ENCODE peak calls at places on chromosomes 6 and 20, in nine cellular contexts. S is astrocyte of the spinal cord; V is CD4-positive, CD25-positive, alpha-beta regulatory T cell; U is transverse colon; L is left lung; X is pancreas; G is fibroblast of mammary gland; N is tibial artery; C is IMR-90. W is an unnamed sample.

GRCh38 chr20:37941992-37942391 is 39.1 kb downstream of the VSTM2L start:
- DNase-seq in U (no peak), L (no peak), X (no peak), S (no peak), V (no peak), G (no peak), C (no peak), N (peak), W (no peak)

GRCh38 chr20:50804453-50805348 is 9.8 kb downstream of the BCAS4 start:
- DNase-seq in X (no peak), G (no peak), C (no peak), U (no peak), L (no peak), S (no peak), N (no peak), V (peak), W (no peak)

GRCh38 chr6:57313711-57314471 is 3.5 kb upstream of the PRIM2 start:
- DNase-seq in N (no peak), S (peak), U (peak), V (no peak), C (peak), L (no peak), G (peak), X (no peak), W (peak)

GRCh38 chr6:35047265-35048011 is 93.7 kb downstream of the TCP11 start:
- DNase-seq in C (peak), L (no peak), S (peak), X (no peak), U (peak), N (peak), V (no peak), G (peak), W (peak)

GRCh38 chr6:146286976-146287375 is 256.7 kb upstream of the RAB32 start:
- DNase-seq in G (peak), C (no peak), U (no peak), S (no peak), V (no peak), X (no peak), L (no peak), N (no peak), W (peak)

GRCh38 chr6:137910424-137910834 is 43.4 kb downstream of the TNFAIP3 start:
- DNase-seq in L (peak), V (no peak), U (no peak), S (peak), N (no peak), X (no peak), G (peak), C (no peak), W (no peak)

GRCh38 chr6:15501806-15502450 is 160.9 kb downstream of the DTNBP1 start:
- DNase-seq in L (peak), U (peak), C (peak), X (no peak), G (peak), N (peak), V (no peak), S (peak), W (peak)

GRCh38 chr6:32216292-32216691 is 7.6 kb downstream of the NOTCH4 start:
- DNase-seq in X (no peak), C (no peak), L (no peak), N (no peak), G (no peak), U (no peak), V (no peak), S (no peak), W (no peak)

GRCh38 chr6:84681693-84682326 is 82.6 kb downstream of the TBX18 start:
- DNase-seq in X (no peak), G (no peak), S (no peak), N (no peak), C (no peak), V (no peak), U (no peak), L (no peak), W (no peak)

GRCh38 chr20:33431797-33432381 is 11.7 kb downstream of the SNTA1 start:
- DNase-seq in S (no peak), C (no peak), G (no peak), U (no peak), N (no peak), V (no peak), L (no peak), X (no peak), W (peak)

GRCh38 chr6:13407709-13408695 is 79.4 kb downstream of the GFOD1 start:
- DNase-seq in S (peak), N (no peak), C (peak), U (no peak), L (peak), G (peak), V (no peak), X (no peak), W (peak)

GRCh38 chr6:37569999-37570776 is 70.5 kb upstream of the CCDC167 start:
- DNase-seq in L (no peak), V (no peak), X (no peak), C (no peak), S (no peak), G (no peak), N (no peak), U (no peak), W (no peak)

GRCh38 chr6:56401477-56402070 is 154.2 kb upstream of the COL21A1 start:
- DNase-seq in N (no peak), G (no peak), X (no peak), S (no peak), V (no peak), U (no peak), L (no peak), C (no peak), W (no peak)

GRCh38 chr6:17343215-17343614 is 50.2 kb upstream of the CAP2 start:
- DNase-seq in U (no peak), V (no peak), S (no peak), C (no peak), L (no peak), G (no peak), X (no peak), N (no peak), W (no peak)

GRCh38 chr6:25411316-25411961 is 132.3 kb downstream of the CARMIL1 start:
- DNase-seq in L (no peak), N (no peak), V (no peak), U (no peak), S (no peak), X (no peak), C (no peak), G (no peak), W (no peak)

GRCh38 chr6:80674669-80675068 is 568.2 kb downstream of the BCKDHB start:
- DNase-seq in X (no peak), G (no peak), N (no peak), U (no peak), S (no peak), L (no peak), C (no peak), V (no peak), W (no peak)

GRCh38 chr6:121437861-121438651 is 2.6 kb downstream of the GJA1 start:
- DNase-seq in L (no peak), S (peak), X (no peak), V (no peak), C (peak), U (no peak), G (peak), N (peak), W (peak)

GRCh38 chr6:11111769-11112437 is 378 bp upstream of the ERVFRD-1 start:
- DNase-seq in L (no peak), C (no peak), X (no peak), V (no peak), G (no peak), U (no peak), S (no peak), N (no peak), W (peak)

GRCh38 chr20:25686081-25687077 is 10.3 kb downstream of the ZNF337 start:
- DNase-seq in L (no peak), X (no peak), G (no peak), U (no peak), V (no peak), S (no peak), N (no peak), C (no peak), W (no peak)

GRCh38 chr6:166168616-166169548 is 1.2 kb upstream of the TBXT start:
- DNase-seq in U (no peak), X (no peak), S (no peak), N (no peak), V (no peak), G (peak), C (no peak), L (no peak), W (no peak)

GRCh38 chr20:31630187-31630790 is 7.4 kb upstream of the COX4I2 start:
- DNase-seq in U (no peak), N (no peak), L (no peak), C (no peak), G (peak), S (no peak), X (no peak), V (no peak), W (peak)

GRCh38 chr20:44104807-44105517 is 82.0 kb downstream of the JPH2 start:
- DNase-seq in U (no peak), S (peak), L (no peak), X (no peak), N (no peak), C (peak), V (no peak), G (peak), W (peak)

DNA sequence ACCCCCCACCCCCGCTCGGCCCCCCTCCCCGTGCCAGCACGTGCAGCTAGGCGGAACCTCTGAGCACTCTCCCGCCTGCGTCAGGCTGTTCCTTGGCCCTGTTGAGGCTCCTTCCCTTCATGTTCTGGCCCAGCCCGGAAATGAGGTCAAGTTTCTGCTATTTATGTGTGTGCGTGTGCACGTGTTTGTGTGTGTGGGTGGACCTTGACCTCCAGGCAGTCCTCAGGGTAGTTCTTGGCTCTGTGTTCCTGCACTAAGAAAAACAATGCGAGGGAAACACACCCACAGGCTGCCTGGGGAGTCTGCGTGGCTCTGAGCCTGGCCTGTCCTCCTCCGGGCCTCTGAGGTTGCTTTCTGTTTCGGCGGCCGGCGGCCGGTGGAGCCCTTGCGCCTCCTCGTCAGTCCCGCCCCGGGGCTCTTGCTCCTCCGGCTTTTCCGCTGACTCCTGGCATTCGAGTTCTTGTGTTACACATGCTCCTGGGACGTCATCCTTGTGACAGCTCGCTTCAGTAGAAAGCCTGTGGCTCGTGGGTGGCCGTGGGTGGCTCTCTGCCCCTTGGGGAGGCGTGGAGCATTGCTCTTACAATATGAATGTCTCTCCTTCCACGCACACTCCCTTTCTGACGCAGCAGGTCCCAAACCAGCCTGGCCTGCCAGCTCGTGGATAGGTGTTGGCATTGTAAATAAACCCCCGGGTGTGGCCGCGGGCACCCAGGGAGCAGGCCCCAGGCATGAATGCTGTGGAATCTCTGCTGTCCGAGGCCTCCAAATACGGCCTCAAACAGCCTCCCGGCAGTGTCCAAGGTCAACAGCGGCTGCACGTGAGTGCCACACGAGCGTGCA is 10.0 kb downstream of the SLCO4A1 start:
- DNase-seq in L (peak), S (peak), N (peak), X (peak), C (peak), G (peak), U (peak), V (peak), W (peak)
- H3K4me3 ChIP-seq in L (no peak), S (no peak), N (peak), X (no peak), C (peak), G (no peak), U (peak), V (peak), W (peak)

DNA sequence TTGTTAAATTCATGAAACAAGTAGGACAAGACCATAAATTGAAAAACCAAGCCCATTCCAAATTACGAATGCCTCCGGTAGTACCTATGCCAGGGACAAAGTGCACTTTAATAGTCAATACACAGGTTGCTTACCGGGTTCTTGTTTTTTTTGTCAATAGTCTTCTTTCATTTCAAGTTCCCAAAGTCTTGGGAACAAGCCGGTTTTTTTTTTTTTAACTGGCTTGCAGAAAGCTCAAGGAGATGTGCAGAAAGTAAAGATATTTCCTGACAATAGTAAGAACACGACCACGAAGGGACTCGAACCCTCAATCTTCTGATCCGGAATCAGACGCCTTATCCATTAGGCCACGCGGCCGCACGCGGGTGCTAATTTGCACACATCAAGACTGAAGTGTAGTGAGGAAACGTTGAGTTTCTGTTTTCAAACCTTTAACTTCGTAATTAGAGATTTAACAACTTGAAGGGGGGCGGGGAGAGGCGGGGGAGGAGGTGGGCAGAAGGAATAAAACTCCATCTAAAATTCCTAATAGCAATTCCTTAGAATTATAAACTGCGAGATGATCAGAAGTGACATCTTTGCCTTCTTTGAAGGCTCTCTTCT is 181.0 kb downstream of the TRIM27 start:
- DNase-seq in N (no peak), X (no peak), L (no peak), C (peak), V (no peak), S (peak), U (no peak), G (peak), W (peak)
- H3K4me3 ChIP-seq in N (no peak), X (no peak), L (no peak), C (peak), V (no peak), S (no peak), U (no peak), G (peak), W (no peak)

DNA sequence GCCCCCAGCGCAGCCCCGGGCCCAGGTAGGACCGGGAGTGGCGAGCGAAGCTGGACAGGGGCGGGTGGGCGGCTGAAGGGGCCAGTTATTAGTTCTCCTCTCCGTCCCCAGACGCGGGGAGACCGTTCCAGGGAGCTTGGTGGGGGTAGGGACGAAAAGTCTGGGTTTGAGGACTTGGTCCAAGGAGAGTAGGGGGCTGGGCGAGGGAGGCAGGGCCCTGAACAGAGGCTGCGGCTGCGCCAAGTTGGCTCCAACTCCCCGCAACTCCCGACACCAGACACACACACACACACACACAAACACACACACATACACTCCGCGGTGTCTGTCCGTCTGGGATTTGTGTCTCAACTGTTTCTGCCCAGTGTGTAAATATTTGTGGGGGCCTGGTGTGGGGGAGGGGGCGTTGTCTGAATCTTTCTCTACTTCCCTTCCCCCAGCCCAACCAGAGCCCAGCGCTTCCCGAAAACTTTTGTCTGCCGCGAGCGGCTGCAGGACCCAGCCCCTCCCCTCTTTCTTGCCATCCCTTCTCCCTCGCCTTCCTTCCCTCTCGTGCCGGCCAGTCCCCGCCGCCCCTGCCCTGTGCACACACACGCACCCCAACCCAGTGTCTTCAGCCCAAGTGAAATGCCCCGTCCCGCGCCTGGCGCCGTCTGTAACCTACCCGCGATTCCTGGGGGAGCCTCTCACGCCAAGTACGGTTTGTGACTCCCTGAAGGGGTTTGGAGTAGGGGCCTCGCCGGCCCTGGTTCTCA is 710 bp downstream of the MDFI start:
- DNase-seq in N (no peak), X (no peak), U (no peak), S (peak), V (no peak), G (no peak), C (no peak), L (peak), W (peak)
- H3K4me3 ChIP-seq in N (peak), X (no peak), U (peak), S (peak), V (no peak), G (no peak), C (no peak), L (peak), W (peak)

GRCh38 chr20:12057778-12058177 is 140.1 kb downstream of the BTBD3 start:
- DNase-seq in V (no peak), C (no peak), L (no peak), N (no peak), X (no peak), G (no peak), U (no peak), S (no peak), W (no peak)

GRCh38 chr20:12053348-12053747 is 135.7 kb downstream of the BTBD3 start:
- DNase-seq in G (peak), L (no peak), V (no peak), U (no peak), C (peak), S (peak), X (no peak), N (no peak), W (peak)

GRCh38 chr20:12058201-12058600 is 140.5 kb downstream of the BTBD3 start:
- DNase-seq in G (no peak), V (no peak), N (no peak), C (no peak), X (no peak), S (peak), U (no peak), L (no peak), W (no peak)

GRCh38 chr20:12054556-12054955 is 136.9 kb downstream of the BTBD3 start:
- DNase-seq in U (no peak), C (no peak), X (no peak), S (no peak), G (no peak), N (no peak), L (no peak), V (no peak), W (no peak)

DNA sequence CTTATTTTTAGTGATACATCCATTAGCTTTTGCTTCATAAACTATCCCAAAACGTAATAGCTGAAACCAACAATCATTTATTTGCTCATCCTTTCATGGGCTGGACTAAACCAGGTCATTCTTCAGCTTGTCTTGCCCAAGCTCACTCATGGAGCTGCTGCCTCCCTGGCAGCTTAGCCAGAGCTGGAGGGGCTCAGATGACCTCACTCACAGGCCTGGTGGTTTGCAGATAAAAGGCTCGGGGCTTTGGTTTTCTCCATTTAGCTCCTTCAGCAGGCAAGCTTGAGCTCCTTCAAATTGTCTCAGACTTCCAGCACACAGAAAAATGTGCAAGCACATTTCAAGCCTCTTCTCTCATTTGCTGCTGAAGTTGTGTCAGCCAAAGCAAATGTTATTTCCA is 139.1 kb downstream of the BTBD3 start:
- DNase-seq in X (no peak), U (no peak), N (no peak), S (no peak), V (no peak), L (no peak), C (no peak), G (no peak), W (no peak)
- H3K4me3 ChIP-seq in X (no peak), U (no peak), N (no peak), S (no peak), V (no peak), L (no peak), C (no peak), G (no peak), W (no peak)

GRCh38 chr20:53869466-53870258 is 200.7 kb downstream of the BCAS1 start:
- DNase-seq in N (peak), G (peak), S (peak), C (peak), L (peak), V (peak), U (peak), X (no peak), W (peak)

GRCh38 chr20:53865905-53866786 is 204.2 kb downstream of the BCAS1 start:
- DNase-seq in V (no peak), X (no peak), C (peak), N (no peak), G (peak), L (peak), U (peak), S (peak), W (peak)

GRCh38 chr20:53870426-53871199 is 199.8 kb downstream of the BCAS1 start:
- DNase-seq in X (no peak), U (no peak), S (no peak), G (no peak), C (no peak), L (no peak), N (no peak), V (no peak), W (no peak)

GRCh38 chr20:53867741-53868351 is 202.5 kb downstream of the BCAS1 start:
- DNase-seq in X (no peak), G (no peak), N (no peak), L (no peak), C (no peak), S (no peak), U (no peak), V (no peak), W (no peak)

GRCh38 chr20:53866787-53867740 is 203.3 kb downstream of the BCAS1 start:
- DNase-seq in N (no peak), S (peak), G (no peak), U (no peak), C (no peak), V (no peak), L (no peak), X (no peak), W (no peak)
- H3K4me3 ChIP-seq in N (no peak), S (no peak), G (no peak), U (no peak), C (no peak), V (peak), L (no peak), X (no peak), W (no peak)

DNA sequence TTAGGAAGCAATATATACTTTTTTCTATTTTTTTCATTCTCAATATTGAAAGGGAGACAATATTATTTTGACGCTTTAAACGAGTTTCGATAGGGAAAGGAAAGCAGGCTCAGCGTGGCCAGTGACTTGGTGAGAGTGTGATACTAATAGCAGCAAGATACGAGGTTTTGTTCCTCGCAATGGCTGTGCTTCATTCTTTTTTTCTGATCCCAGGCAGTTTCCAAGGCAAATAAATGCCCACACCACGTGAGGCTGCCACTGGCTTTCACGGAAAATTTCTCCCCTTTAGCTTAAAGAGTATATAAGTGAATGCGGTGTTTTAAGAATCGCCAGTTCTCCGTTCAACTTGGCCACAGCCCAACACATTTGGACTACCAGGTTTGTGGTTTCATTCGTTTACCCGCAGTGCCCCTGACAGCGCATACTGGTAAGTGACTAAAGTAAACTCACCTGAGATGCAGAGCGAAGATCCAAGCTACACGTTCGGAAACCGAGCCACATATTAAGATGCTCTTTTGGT is 196.4 kb upstream of the ZNF184 start:
- DNase-seq in L (no peak), G (no peak), S (peak), C (no peak), N (no peak), X (no peak), V (no peak), U (no peak), W (no peak)
- H3K4me3 ChIP-seq in L (no peak), G (peak), S (peak), C (peak), N (no peak), X (no peak), V (no peak), U (no peak), W (peak)